ENCODE peak calls at places on chromosome 7, in four cellular contexts. B is SK-MEL-5, G is NCI-H1092, Q is GF-D8. R is an unnamed sample.

GRCh38 chr7:25519962-25520562 is 291.8 kb upstream of the NPVF start:
- DNase-seq in G (peak; percentile 33), B (no peak), Q (no peak), R (no peak)

GRCh38 chr7:64687249-64687648 is 21.3 kb downstream of the ZNF107 start:
- DNase-seq in B (no peak), G (no peak), Q (no peak), R (no peak)

GRCh38 chr7:74272305-74273038 is 16.7 kb upstream of the CLIP2 start:
- DNase-seq in Q (peak; percentile 97), G (no peak), B (no peak), R (peak; percentile 89)

GRCh38 chr7:7779888-7780287 is 61.5 kb upstream of the RPA3 start:
- DNase-seq in Q (no peak), B (peak; percentile 71), G (no peak), R (no peak)

GRCh38 chr7:142939226-142939910 is at the start of gene LLCFC1:
- DNase-seq in B (peak; percentile 50), G (no peak), Q (no peak), R (no peak)

GRCh38 chr7:1255817-1256340 is 23.2 kb downstream of the UNCX start:
- DNase-seq in G (no peak), B (no peak), Q (no peak), R (no peak)

GRCh38 chr7:2082357-2083038 is 150.2 kb downstream of the MAD1L1 start:
- DNase-seq in Q (no peak), B (no peak), G (peak; percentile 56), R (peak; percentile 97)

GRCh38 chr7:47893238-47893637 is 55.0 kb downstream of the PKD1L1 start:
- DNase-seq in B (peak; percentile 64), Q (no peak), G (no peak), R (no peak)

GRCh38 chr7:23418046-23418445 is 52.2 kb downstream of the IGF2BP3 start:
- DNase-seq in B (peak; percentile 41), Q (no peak), G (no peak), R (no peak)

GRCh38 chr7:95589031-95589430 is 7.3 kb downstream of the PDK4 start:
- DNase-seq in G (no peak), Q (no peak), B (peak; percentile 57), R (no peak)

GRCh38 chr7:44633254-44634186 is 27.1 kb downstream of the OGDH start:
- DNase-seq in B (peak; percentile 42), Q (peak; percentile 94), G (no peak), R (peak; percentile 80)

GRCh38 chr7:151381333-151382078 is 28.3 kb downstream of the WDR86 start:
- DNase-seq in B (no peak), Q (no peak), G (no peak), R (no peak)

GRCh38 chr7:22330903-22331302 is 26.1 kb downstream of the RAPGEF5 start:
- DNase-seq in G (no peak), B (no peak), Q (no peak), R (no peak)

GRCh38 chr7:158328376-158329013 is 259.1 kb downstream of the PTPRN2 start:
- DNase-seq in Q (no peak), G (no peak), B (no peak), R (no peak)

GRCh38 chr7:6049780-6050179 is 18.6 kb downstream of the ANKRD61 start:
- DNase-seq in G (no peak), B (no peak), Q (no peak), R (no peak)

GRCh38 chr7:143289421-143289820 is 1.3 kb downstream of the CASP2 start:
- DNase-seq in B (no peak), Q (peak; percentile 28), G (no peak), R (no peak)

GRCh38 chr7:110130669-110131068 is 960.3 kb upstream of the LRRN3 start:
- DNase-seq in B (peak; percentile 12), G (no peak), Q (no peak), R (no peak)

GRCh38 chr7:132683967-132684690 is 107.9 kb upstream of the PLXNA4 start:
- DNase-seq in B (peak; percentile 23), G (no peak), Q (no peak), R (no peak)

GRCh38 chr7:133714654-133715053 is 412.5 kb upstream of the LRGUK start:
- DNase-seq in Q (no peak), G (no peak), B (no peak), R (no peak)

GRCh38 chr7:124728610-124729009 is 37.0 kb downstream of the GPR37 start:
- DNase-seq in Q (no peak), G (no peak), B (no peak), R (no peak)

GRCh38 chr7:40843338-40844026 is 708.7 kb downstream of the SUGCT start:
- DNase-seq in B (no peak), Q (no peak), G (no peak), R (no peak)

GRCh38 chr7:54345746-54346145 is 196.4 kb upstream of the VSTM2A start:
- DNase-seq in Q (no peak), B (no peak), G (no peak), R (no peak)

GRCh38 chr7:20299647-20300312 is 30.9 kb upstream of the ITGB8 start:
- DNase-seq in B (no peak), G (no peak), Q (no peak), R (no peak)

GRCh38 chr7:132472463-132473120 is 103.7 kb downstream of the PLXNA4 start:
- DNase-seq in Q (no peak), G (no peak), B (peak; percentile 42), R (peak; percentile 59)